ENCODE peak calls at places on chromosomes 7 and 10, in five cellular contexts. G is mucosa of descending colon, W is fibroblast of pulmonary artery, M is heart left ventricle, R is fibroblast of villous mesenchyme. N is an unnamed sample.

GRCh38 chr10:8048281-8049008 is 6.0 kb upstream of the GATA3 start:
- DNase-seq in G (no peak), R (no peak), M (no peak), W (no peak), N (no peak)

GRCh38 chr10:43344051-43344450 is 27.4 kb upstream of the FXYD4 start:
- DNase-seq in M (no peak), W (no peak), R (no peak), G (no peak), N (no peak)

GRCh38 chr10:84097787-84098353 is 41.4 kb upstream of the GHITM start:
- DNase-seq in G (no peak), M (no peak), R (peak), W (peak), N (peak)

GRCh38 chr10:50604049-50604640 is 19.6 kb downstream of the SGMS1 start:
- DNase-seq in M (no peak), R (peak), G (no peak), W (no peak), N (peak)

GRCh38 chr7:139600306-139600705 is 76.8 kb downstream of the CLEC2L start:
- DNase-seq in M (no peak), R (no peak), G (no peak), W (no peak), N (no peak)

GRCh38 chr10:124624006-124624405 is 120.2 kb downstream of the FAM53B start:
- DNase-seq in R (no peak), M (no peak), G (no peak), W (no peak), N (no peak)

GRCh38 chr10:48307584-48307983 is 1.1 kb downstream of the MAPK8 start:
- DNase-seq in W (no peak), M (no peak), G (no peak), R (no peak), N (no peak)

GRCh38 chr10:58511765-58512469 is 755 bp upstream of the BICC1 start:
- DNase-seq in R (peak), W (peak), M (peak), G (peak), N (peak)

GRCh38 chr10:75086278-75086934 is 25.1 kb upstream of the SAMD8 start:
- DNase-seq in W (no peak), R (no peak), G (no peak), M (no peak), N (no peak)

GRCh38 chr7:118104812-118105441 is 79.0 kb upstream of the LSM8 start:
- DNase-seq in G (no peak), W (peak), R (peak), M (no peak), N (peak)

GRCh38 chr10:72275351-72276012 is 1.8 kb downstream of the DDIT4 start:
- DNase-seq in W (peak), M (no peak), G (peak), R (peak), N (peak)

GRCh38 chr10:47438857-47439474 is 44.9 kb downstream of the ANXA8 start:
- DNase-seq in W (peak), G (peak), R (peak), M (no peak), N (peak)

GRCh38 chr7:150981644-150982043 is 3.5 kb upstream of the KCNH2 start:
- DNase-seq in M (no peak), W (no peak), R (no peak), G (no peak), N (no peak)

GRCh38 chr7:20777377-20778062 is 9.2 kb downstream of the SP8 start:
- DNase-seq in G (no peak), W (no peak), M (no peak), R (no peak), N (no peak)
- H3K4me3 ChIP-seq in G (no peak), W (no peak), M (peak), R (no peak), N (no peak)

GRCh38 chr7:70810558-70811139 is 321.3 kb upstream of the GALNT17 start:
- DNase-seq in W (no peak), G (no peak), R (no peak), M (no peak), N (no peak)

GRCh38 chr7:70807650-70808049 is 324.3 kb upstream of the GALNT17 start:
- DNase-seq in R (no peak), M (no peak), W (no peak), G (no peak), N (no peak)

GRCh38 chr7:70808876-70809275 is 323.1 kb upstream of the GALNT17 start:
- DNase-seq in W (no peak), G (no peak), M (no peak), R (no peak), N (no peak)

GRCh38 chr7:70812511-70812910 is 319.4 kb upstream of the GALNT17 start:
- DNase-seq in G (no peak), M (no peak), R (no peak), W (no peak), N (no peak)
- TF ChIP-seq CTCF in G (no peak), M (no peak), R (no peak), W (no peak), N (peak)

GRCh38 chr10:25896421-25896820 is 37.6 kb upstream of the MYO3A start:
- DNase-seq in R (no peak), G (no peak), W (no peak), M (no peak), N (no peak)
- H3K4me3 ChIP-seq in R (no peak), G (no peak), W (no peak), M (no peak), N (no peak)

DNA sequence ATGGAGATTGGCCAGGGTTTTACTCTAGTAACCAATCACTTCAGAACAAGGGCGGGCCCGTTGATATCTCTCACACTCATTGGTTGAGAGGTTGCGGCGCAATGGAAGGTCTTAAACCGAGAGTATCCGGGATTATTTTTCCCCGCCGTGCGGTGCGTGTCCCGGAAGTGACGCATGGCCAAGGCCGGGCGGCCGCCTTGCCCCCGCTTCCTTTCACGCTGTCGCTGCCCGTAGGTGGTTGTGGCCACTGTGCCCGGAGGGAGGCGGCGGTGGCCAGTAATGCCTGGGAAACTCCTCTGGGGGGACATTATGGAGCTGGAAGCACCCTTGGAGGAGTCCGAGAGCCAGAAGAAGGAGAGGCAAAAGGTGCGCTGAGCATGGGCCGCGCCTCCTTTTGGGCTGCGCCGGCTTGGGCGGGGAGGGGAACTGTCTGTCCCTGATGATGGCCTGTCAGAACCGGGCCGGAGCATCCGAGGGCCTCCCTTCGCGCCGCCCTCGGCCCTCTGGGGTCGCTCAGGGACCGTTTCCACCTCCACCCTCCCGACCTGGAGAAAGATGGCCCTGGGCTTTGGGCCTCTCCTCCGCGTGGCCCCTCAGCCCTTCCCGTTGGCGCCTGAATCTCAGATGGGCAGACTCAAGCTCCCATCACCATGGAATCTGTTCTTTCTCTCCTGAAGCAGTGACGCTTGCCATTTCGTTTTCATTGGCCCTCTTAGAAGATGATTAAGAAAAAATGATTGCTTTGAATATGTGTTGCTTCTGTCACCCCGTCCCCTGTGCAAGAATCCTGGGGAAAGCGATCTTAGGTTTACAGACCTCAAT is at the start of gene DDX50:
- DNase-seq in W (peak), G (peak), M (peak), R (peak), N (peak)
- TF ChIP-seq CTCF in W (no peak), G (peak), M (no peak), R (no peak), N (no peak)

DNA sequence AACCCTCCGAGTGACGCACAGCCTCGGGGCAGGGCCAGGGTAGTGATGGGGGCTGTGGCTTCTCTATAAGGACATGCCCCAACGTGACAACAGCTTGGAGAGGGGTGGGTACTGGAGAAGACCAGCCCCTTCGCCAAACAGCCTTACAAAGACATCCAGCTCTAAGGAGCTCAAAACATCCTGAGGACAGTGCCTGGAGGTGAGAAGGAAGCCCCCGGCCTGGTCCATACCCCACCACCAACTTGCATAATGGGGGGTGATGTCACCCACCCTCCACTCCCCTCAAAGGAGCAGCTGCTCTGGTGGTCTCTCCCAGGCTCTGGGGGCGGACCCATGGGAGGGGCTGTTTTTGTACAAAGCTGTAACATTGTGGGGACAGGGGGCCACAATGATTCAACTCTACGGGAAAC is 15.1 kb downstream of the PRSS2 start:
- DNase-seq in W (no peak), R (no peak), M (no peak), G (peak), N (no peak)
- H3K4me3 ChIP-seq in W (no peak), R (no peak), M (no peak), G (no peak), N (no peak)

DNA sequence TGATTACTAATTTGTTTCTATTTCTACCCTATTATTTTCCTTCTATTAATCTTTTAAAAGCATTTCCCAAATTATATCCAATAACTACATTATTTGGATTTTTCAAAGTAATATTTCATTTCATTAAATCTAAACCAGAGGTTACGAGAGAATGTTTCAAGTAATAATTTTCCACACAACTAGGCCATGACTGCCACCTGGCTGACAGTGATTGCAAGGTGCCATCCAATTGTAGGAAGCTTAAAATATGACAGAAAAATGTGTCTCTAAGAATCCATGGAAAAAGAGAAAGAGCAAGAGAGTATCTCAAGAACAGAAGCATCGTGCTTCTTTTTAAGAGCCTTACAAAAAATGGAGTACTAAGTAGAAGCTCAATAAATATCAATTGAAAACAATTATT is 48.7 kb downstream of the TPK1 start:
- DNase-seq in M (no peak), W (no peak), R (peak), G (no peak), N (no peak)
- TF ChIP-seq CTCF in M (peak), W (no peak), R (no peak), G (no peak), N (peak)

GRCh38 chr10:62978417-62978955 is 154.6 kb upstream of the NRBF2 start:
- DNase-seq in M (no peak), W (no peak), G (no peak), R (peak), N (peak)
- H3K4me3 ChIP-seq in M (no peak), W (no peak), G (no peak), R (no peak), N (no peak)

DNA sequence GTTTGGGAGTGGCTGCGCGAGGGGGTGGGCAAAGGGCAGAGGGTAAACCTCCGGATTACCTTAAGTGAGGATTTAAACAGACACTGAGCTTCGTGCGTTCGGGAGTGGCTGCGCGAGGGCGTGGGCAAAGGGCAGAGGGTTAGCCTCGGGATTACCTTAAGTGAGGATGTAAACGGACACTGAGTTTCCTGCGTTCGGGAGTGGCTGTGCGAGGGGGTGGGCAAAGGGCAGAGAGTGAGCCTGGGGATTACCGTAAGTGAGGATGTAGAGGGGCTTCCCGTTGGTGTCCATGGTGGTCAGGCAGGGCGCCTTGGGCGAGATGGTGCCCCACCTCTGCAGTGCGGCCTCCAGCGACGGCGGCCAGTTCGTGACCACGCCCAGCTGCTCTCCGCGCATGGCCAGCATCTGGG is 275.8 kb downstream of the DIP2C start:
- DNase-seq in W (no peak), R (no peak), M (no peak), G (no peak), N (no peak)
- TF ChIP-seq CTCF in W (no peak), R (no peak), M (no peak), G (no peak), N (no peak)

DNA sequence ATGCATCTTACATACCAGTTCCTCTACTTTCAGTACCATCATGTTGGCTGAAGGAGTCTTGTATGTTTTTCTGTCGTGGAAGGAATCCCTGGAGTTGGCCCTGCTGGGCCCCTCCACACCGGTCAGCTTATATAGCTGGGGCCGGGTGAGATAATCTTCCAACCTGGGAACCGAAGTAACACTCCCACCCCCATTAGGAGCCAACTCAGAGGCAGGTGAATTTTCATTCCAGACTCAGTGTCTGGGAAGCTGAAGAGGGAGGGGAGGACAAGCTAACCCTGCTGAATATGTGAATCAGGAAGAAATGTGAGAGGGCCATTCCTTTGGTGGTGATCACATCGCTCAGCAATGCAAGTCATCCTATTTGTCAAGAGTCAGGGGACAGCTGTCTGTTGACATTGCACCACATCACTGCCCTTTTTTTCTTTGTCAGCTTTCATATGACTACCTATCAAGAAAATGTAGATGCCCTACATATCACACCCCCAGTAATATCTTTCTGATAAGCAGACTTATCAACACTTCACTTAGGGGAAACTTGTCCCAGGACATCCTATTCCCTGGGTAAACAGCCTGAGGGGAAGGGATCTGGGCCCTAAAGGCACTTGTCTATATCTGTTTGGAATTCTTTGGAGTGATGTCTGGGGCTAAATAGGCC is at the start of gene ANKRD1:
- DNase-seq in G (no peak), M (peak), W (peak), R (peak), N (peak)
- H3K4me3 ChIP-seq in G (no peak), M (peak), W (peak), R (no peak), N (no peak)

N was measured in fibroblast of mammary gland.